ENCODE peak calls at places on chromosome 11, in six cellular contexts. One of them, this sample, is unnamed. For H3K9me3, the result is how much of the 10 kb centered on the place peaks cover.

GRCh38 chr11:125140251-125140650 is 24.3 kb upstream of the PKNOX2 start:
- DNase-seq in SJCRH30: peak
- DNase-seq in GM23248: no peak
- DNase-seq in fibroblast of lung: no peak
- DNase-seq in MG63: no peak
- DNase-seq in PC-9: no peak
- DNase-seq in this sample: no peak

GRCh38 chr11:75823415-75823814 is 8.4 kb downstream of the UVRAG start:
- DNase-seq in SJCRH30: no peak
- DNase-seq in fibroblast of lung: no peak
- DNase-seq in GM23248: no peak
- DNase-seq in PC-9: no peak
- DNase-seq in MG63: no peak
- DNase-seq in this sample: no peak

GRCh38 chr11:116928102-116928777 is 90.8 kb upstream of the APOA1 start:
- DNase-seq in GM23248: no peak
- DNase-seq in SJCRH30: no peak
- DNase-seq in MG63: no peak
- DNase-seq in fibroblast of lung: no peak
- DNase-seq in PC-9: no peak
- DNase-seq in this sample: no peak

GRCh38 chr11:128341280-128341679 is 246.1 kb downstream of the ETS1 start:
- DNase-seq in GM23248: peak
- DNase-seq in SJCRH30: no peak
- DNase-seq in MG63: no peak
- DNase-seq in PC-9: no peak
- DNase-seq in fibroblast of lung: no peak
- DNase-seq in this sample: no peak

GRCh38 chr11:13861411-13861810 is 101.1 kb upstream of the SPON1 start:
- DNase-seq in SJCRH30: no peak
- DNase-seq in MG63: no peak
- DNase-seq in GM23248: no peak
- DNase-seq in PC-9: no peak
- DNase-seq in fibroblast of lung: no peak
- DNase-seq in this sample: no peak

GRCh38 chr11:57370251-57370650 is 10.7 kb downstream of the PRG3 start:
- DNase-seq in PC-9: no peak
- DNase-seq in fibroblast of lung: peak
- DNase-seq in GM23248: peak
- DNase-seq in MG63: peak
- DNase-seq in SJCRH30: no peak
- DNase-seq in this sample: peak

GRCh38 chr11:24422371-24422770 is 74.5 kb upstream of the LUZP2 start:
- DNase-seq in GM23248: peak
- DNase-seq in fibroblast of lung: peak
- DNase-seq in SJCRH30: no peak
- DNase-seq in MG63: no peak
- DNase-seq in PC-9: no peak
- DNase-seq in this sample: no peak

GRCh38 chr11:86115542-86116385 is 46.9 kb upstream of the PICALM start:
- DNase-seq in PC-9: no peak
- DNase-seq in GM23248: peak
- DNase-seq in fibroblast of lung: peak
- DNase-seq in MG63: no peak
- DNase-seq in SJCRH30: no peak
- DNase-seq in this sample: no peak

GRCh38 chr11:46856605-46857339 is 10.7 kb upstream of the CKAP5 start:
- DNase-seq in SJCRH30: peak
- DNase-seq in fibroblast of lung: no peak
- DNase-seq in PC-9: no peak
- DNase-seq in MG63: no peak
- DNase-seq in GM23248: no peak
- DNase-seq in this sample: no peak

GRCh38 chr11:47720651-47721050 is 5.5 kb upstream of the AGBL2 start:
- DNase-seq in MG63: no peak
- DNase-seq in PC-9: no peak
- DNase-seq in GM23248: no peak
- DNase-seq in SJCRH30: no peak
- DNase-seq in fibroblast of lung: no peak
- DNase-seq in this sample: no peak

GRCh38 chr11:134751161-134751560 is 339.1 kb upstream of the B3GAT1 start:
- DNase-seq in MG63: no peak
- DNase-seq in PC-9: no peak
- DNase-seq in fibroblast of lung: no peak
- DNase-seq in SJCRH30: no peak
- DNase-seq in GM23248: no peak
- DNase-seq in this sample: no peak

GRCh38 chr11:80462211-80462610 is 1021.4 kb upstream of the TENM4 start:
- DNase-seq in GM23248: no peak
- DNase-seq in fibroblast of lung: peak
- DNase-seq in PC-9: peak
- DNase-seq in MG63: no peak
- DNase-seq in SJCRH30: no peak
- DNase-seq in this sample: no peak

GRCh38 chr11:6667733-6668374 is 12.2 kb upstream of the DCHS1 start:
- DNase-seq in SJCRH30: peak
- DNase-seq in PC-9: no peak
- DNase-seq in fibroblast of lung: no peak
- DNase-seq in GM23248: peak
- DNase-seq in MG63: no peak
- DNase-seq in this sample: no peak

GRCh38 chr11:66849501-66850234 is 6.4 kb downstream of the RCE1 start:
- DNase-seq in SJCRH30: no peak
- DNase-seq in PC-9: no peak
- DNase-seq in GM23248: no peak
- DNase-seq in MG63: no peak
- DNase-seq in fibroblast of lung: no peak
- DNase-seq in this sample: no peak

GRCh38 chr11:40958707-40959106 is 500.7 kb downstream of the LRRC4C start:
- DNase-seq in GM23248: no peak
- DNase-seq in MG63: no peak
- DNase-seq in fibroblast of lung: no peak
- DNase-seq in SJCRH30: no peak
- DNase-seq in PC-9: no peak
- DNase-seq in this sample: no peak

GRCh38 chr11:132312616-132313210 is 942.3 kb downstream of the NTM start:
- DNase-seq in PC-9: no peak
- DNase-seq in SJCRH30: peak
- DNase-seq in fibroblast of lung: peak
- DNase-seq in MG63: peak
- DNase-seq in GM23248: peak
- DNase-seq in this sample: peak

GRCh38 chr11:135027461-135027860 is 615.4 kb upstream of the B3GAT1 start:
- DNase-seq in GM23248: peak
- DNase-seq in MG63: peak
- DNase-seq in PC-9: peak
- DNase-seq in fibroblast of lung: peak
- DNase-seq in SJCRH30: peak
- DNase-seq in this sample: no peak

GRCh38 chr11:87137711-87138110 is 100.0 kb downstream of the TMEM135 start:
- DNase-seq in SJCRH30: no peak
- DNase-seq in PC-9: no peak
- DNase-seq in fibroblast of lung: peak
- DNase-seq in MG63: no peak
- DNase-seq in GM23248: peak
- DNase-seq in this sample: no peak

GRCh38 chr11:96299155-96299883 is 43.7 kb downstream of the MAML2 start:
- DNase-seq in MG63: no peak
- DNase-seq in SJCRH30: no peak
- DNase-seq in PC-9: no peak
- DNase-seq in GM23248: peak
- DNase-seq in fibroblast of lung: no peak
- DNase-seq in this sample: no peak

GRCh38 chr11:9210224-9210921 is 54.8 kb downstream of the DENND5A start:
- DNase-seq in GM23248: peak
- DNase-seq in PC-9: peak
- DNase-seq in SJCRH30: no peak
- DNase-seq in MG63: no peak
- DNase-seq in fibroblast of lung: peak
- DNase-seq in this sample: no peak

GRCh38 chr11:78767409-78767932 is 192.8 kb upstream of the NARS2 start:
- DNase-seq in fibroblast of lung: peak
- DNase-seq in PC-9: no peak
- DNase-seq in GM23248: no peak
- DNase-seq in MG63: no peak
- DNase-seq in SJCRH30: no peak
- DNase-seq in this sample: no peak

GRCh38 chr11:64518928-64519327 is 72.1 kb upstream of the SLC22A12 start:
- DNase-seq in PC-9: no peak
- DNase-seq in MG63: no peak
- DNase-seq in fibroblast of lung: no peak
- DNase-seq in GM23248: no peak
- DNase-seq in SJCRH30: no peak
- DNase-seq in this sample: no peak

GRCh38 chr11:78365381-78365792 is 52.2 kb downstream of the GAB2 start:
- DNase-seq in GM23248: peak
- DNase-seq in PC-9: peak
- DNase-seq in fibroblast of lung: peak
- DNase-seq in MG63: peak
- DNase-seq in SJCRH30: peak
- DNase-seq in this sample: no peak

GRCh38 chr11:126433989-126434949 is 78.8 kb downstream of the ST3GAL4 start:
- DNase-seq in MG63: no peak
- DNase-seq in fibroblast of lung: no peak
- DNase-seq in GM23248: no peak
- DNase-seq in SJCRH30: no peak
- DNase-seq in PC-9: no peak
- DNase-seq in this sample: no peak

GRCh38 chr11:101336858-101337257 is 207.2 kb upstream of the PGR start:
- DNase-seq in GM23248: no peak
- DNase-seq in SJCRH30: no peak
- DNase-seq in PC-9: no peak
- DNase-seq in MG63: no peak
- DNase-seq in fibroblast of lung: no peak
- DNase-seq in this sample: no peak

GRCh38 chr11:115368616-115369015 is 135.6 kb downstream of the CADM1 start:
- DNase-seq in GM23248: no peak
- DNase-seq in fibroblast of lung: no peak
- DNase-seq in MG63: no peak
- DNase-seq in SJCRH30: no peak
- DNase-seq in PC-9: no peak
- DNase-seq in this sample: no peak

GRCh38 chr11:117999354-117999993 is 13.3 kb downstream of the IL10RA start:
- DNase-seq in MG63: no peak
- DNase-seq in fibroblast of lung: no peak
- DNase-seq in PC-9: no peak
- DNase-seq in GM23248: no peak
- DNase-seq in SJCRH30: no peak
- DNase-seq in this sample: no peak

GRCh38 chr11:63599211-63600122 is 14.8 kb downstream of the PLAAT3 start:
- DNase-seq in SJCRH30: no peak
- DNase-seq in MG63: peak
- DNase-seq in PC-9: peak
- DNase-seq in GM23248: peak
- DNase-seq in fibroblast of lung: peak
- DNase-seq in this sample: no peak

GRCh38 chr11:10934293-10934850 is 76.5 kb upstream of the ZBED5 start:
- DNase-seq in SJCRH30: no peak
- DNase-seq in PC-9: no peak
- DNase-seq in MG63: no peak
- DNase-seq in fibroblast of lung: no peak
- DNase-seq in GM23248: no peak
- DNase-seq in this sample: peak
- H3K4me3 ChIP-seq in SJCRH30: peak
- H3K4me3 ChIP-seq in PC-9: peak
- H3K4me3 ChIP-seq in MG63: peak
- H3K4me3 ChIP-seq in fibroblast of lung: peak
- H3K4me3 ChIP-seq in GM23248: peak
- H3K4me3 ChIP-seq in this sample: peak

GRCh38 chr11:35997908-35998307 is 54.0 kb downstream of the LDLRAD3 start:
- DNase-seq in GM23248: no peak
- DNase-seq in MG63: no peak
- DNase-seq in fibroblast of lung: no peak
- DNase-seq in SJCRH30: no peak
- DNase-seq in PC-9: no peak
- DNase-seq in this sample: no peak

GRCh38 chr11:36002196-36002595 is 58.3 kb downstream of the LDLRAD3 start:
- DNase-seq in fibroblast of lung: no peak
- DNase-seq in GM23248: no peak
- DNase-seq in PC-9: no peak
- DNase-seq in SJCRH30: peak
- DNase-seq in MG63: no peak
- DNase-seq in this sample: no peak

GRCh38 chr11:35998651-35999050 is 54.8 kb downstream of the LDLRAD3 start:
- DNase-seq in PC-9: no peak
- DNase-seq in GM23248: no peak
- DNase-seq in MG63: no peak
- DNase-seq in fibroblast of lung: no peak
- DNase-seq in SJCRH30: no peak
- DNase-seq in this sample: no peak

GRCh38 chr11:36002796-36003195 is 58.9 kb downstream of the LDLRAD3 start:
- DNase-seq in MG63: no peak
- DNase-seq in SJCRH30: no peak
- DNase-seq in GM23248: no peak
- DNase-seq in PC-9: no peak
- DNase-seq in fibroblast of lung: no peak
- DNase-seq in this sample: no peak

GRCh38 chr11:36000616-36001190 is 56.8 kb downstream of the LDLRAD3 start:
- DNase-seq in fibroblast of lung: no peak
- DNase-seq in GM23248: no peak
- DNase-seq in MG63: no peak
- DNase-seq in PC-9: peak
- DNase-seq in SJCRH30: no peak
- DNase-seq in this sample: no peak
- H3K9me3 ChIP-seq in fibroblast of lung: under half
- H3K9me3 ChIP-seq in GM23248: under half
- H3K9me3 ChIP-seq in MG63: under half
- H3K9me3 ChIP-seq in PC-9: under half
- H3K9me3 ChIP-seq in SJCRH30: under half
- H3K9me3 ChIP-seq in this sample: under half

DNA sequence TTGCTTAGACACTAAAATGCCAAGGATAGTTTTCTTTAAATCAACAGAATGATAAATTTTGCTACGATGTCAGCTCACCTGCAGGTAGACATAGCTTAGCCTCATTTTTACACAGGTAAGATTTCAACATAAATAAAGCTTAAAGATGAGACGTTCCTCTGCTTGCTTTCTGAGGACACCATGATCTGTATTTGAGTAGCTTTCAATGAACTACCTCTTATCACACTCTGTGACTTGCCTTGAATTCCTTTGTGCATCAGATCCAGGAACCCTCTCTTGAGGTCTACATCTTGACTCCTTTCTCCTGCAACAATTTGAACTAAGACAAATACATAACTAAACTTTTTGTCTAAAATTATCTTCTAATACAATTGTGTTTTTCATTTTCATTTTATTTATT is 26.1 kb upstream of the OR8I2 start:
- DNase-seq in GM23248: no peak
- DNase-seq in fibroblast of lung: no peak
- DNase-seq in SJCRH30: no peak
- DNase-seq in MG63: no peak
- DNase-seq in PC-9: no peak
- DNase-seq in this sample: no peak
- H3K4me3 ChIP-seq in GM23248: no peak
- H3K4me3 ChIP-seq in fibroblast of lung: no peak
- H3K4me3 ChIP-seq in SJCRH30: no peak
- H3K4me3 ChIP-seq in MG63: no peak
- H3K4me3 ChIP-seq in PC-9: no peak
- H3K4me3 ChIP-seq in this sample: no peak

GRCh38 chr11:54558407-54558806 is 45.4 kb downstream of the OR4C46 start:
- DNase-seq in PC-9: no peak
- DNase-seq in fibroblast of lung: no peak
- DNase-seq in SJCRH30: peak
- DNase-seq in GM23248: no peak
- DNase-seq in MG63: no peak
- DNase-seq in this sample: no peak

GRCh38 chr11:54558919-54559318 is 44.9 kb downstream of the OR4C46 start:
- DNase-seq in SJCRH30: peak
- DNase-seq in MG63: no peak
- DNase-seq in fibroblast of lung: no peak
- DNase-seq in PC-9: no peak
- DNase-seq in GM23248: peak
- DNase-seq in this sample: no peak
- H3K9me3 ChIP-seq in SJCRH30: under half
- H3K9me3 ChIP-seq in MG63: under half
- H3K9me3 ChIP-seq in fibroblast of lung: under half
- H3K9me3 ChIP-seq in PC-9: under half
- H3K9me3 ChIP-seq in GM23248: under half
- H3K9me3 ChIP-seq in this sample: under half

This sample was measured in WERI-Rb-1.